ENCODE peak calls at places on chromosomes 13 and 19, in four cellular contexts. K, V, M and Z are unnamed samples.

GRCh38 chr13:74550039-74550438 is 415.8 kb upstream of the KLF12 start:
- DNase-seq in M (no peak), K (peak), V (no peak), Z (no peak)

GRCh38 chr13:112194167-112194530 is 127.2 kb downstream of the SOX1 start:
- DNase-seq in V (no peak), K (no peak), M (peak), Z (peak)

GRCh38 chr19:6034512-6034911 is 56.6 kb upstream of the RANBP3 start:
- DNase-seq in K (no peak), M (peak), V (no peak), Z (no peak)

GRCh38 chr13:105442941-105443340 is 1092.5 kb downstream of the EFNB2 start:
- DNase-seq in K (peak), M (no peak), V (no peak), Z (no peak)

GRCh38 chr19:15304140-15304705 is 28.1 kb downstream of the BRD4 start:
- DNase-seq in M (no peak), K (no peak), V (peak), Z (peak)

GRCh38 chr19:4624733-4625362 is 14.5 kb upstream of the TNFAIP8L1 start:
- DNase-seq in V (no peak), K (peak), M (no peak), Z (no peak)

GRCh38 chr19:13024126-13024957 is 29.1 kb downstream of the NFIX start:
- DNase-seq in K (no peak), M (no peak), V (peak), Z (peak)

GRCh38 chr19:46970815-46971214 is 48.8 kb upstream of the NPAS1 start:
- DNase-seq in M (no peak), V (peak), K (no peak), Z (no peak)

GRCh38 chr13:108044929-108045328 is 170.4 kb downstream of the LIG4 start:
- DNase-seq in M (no peak), V (no peak), K (no peak), Z (no peak)

GRCh38 chr19:39516270-39516669 is 1.3 kb downstream of the SELENOV start:
- DNase-seq in V (no peak), K (no peak), M (no peak), Z (no peak)

GRCh38 chr19:4066682-4067395 is at the start of gene ZBTB7A:
- DNase-seq in K (peak), M (peak), V (peak), Z (peak)

GRCh38 chr19:38571682-38572081 is 46.1 kb downstream of the MAP4K1 start:
- DNase-seq in V (no peak), M (no peak), K (no peak), Z (no peak)

GRCh38 chr13:99656843-99657506 is 155.7 kb downstream of the TM9SF2 start:
- DNase-seq in M (no peak), K (no peak), V (no peak), Z (no peak)

GRCh38 chr13:27605610-27606200 is 14.6 kb downstream of the LNX2 start:
- DNase-seq in M (no peak), K (peak), V (no peak), Z (no peak)

GRCh38 chr19:51639916-51640315 is 6.7 kb downstream of the SIGLEC14 start:
- DNase-seq in V (no peak), K (no peak), M (no peak), Z (no peak)

GRCh38 chr19:6842871-6843607 is 44.3 kb upstream of the ADGRE1 start:
- DNase-seq in V (no peak), M (no peak), K (no peak), Z (no peak)

GRCh38 chr13:33279414-33279813 is 6.1 kb downstream of the STARD13 start:
- DNase-seq in V (no peak), M (no peak), K (no peak), Z (no peak)

GRCh38 chr13:32142956-32143375 is 111.4 kb downstream of the FRY start:
- DNase-seq in M (no peak), V (no peak), K (peak), Z (no peak)

GRCh38 chr13:41065098-41065497 is 3.8 kb downstream of the WBP4 start:
- DNase-seq in V (no peak), K (no peak), M (no peak), Z (no peak)

GRCh38 chr13:33846306-33847062 is 28.5 kb downstream of the RFC3 start:
- DNase-seq in K (no peak), V (no peak), M (no peak), Z (no peak)

GRCh38 chr13:38309397-38309796 is 40.3 kb upstream of the UFM1 start:
- DNase-seq in V (no peak), M (no peak), K (peak), Z (no peak)

GRCh38 chr13:40017662-40018262 is 362.3 kb downstream of the COG6 start:
- DNase-seq in K (no peak), M (no peak), V (no peak), Z (no peak)

GRCh38 chr19:43595605-43595998 is 332 bp downstream of the IRGQ start:
- DNase-seq in K (no peak), V (no peak), M (no peak), Z (peak)

GRCh38 chr13:40813662-40814454 is 24.4 kb downstream of the SLC25A15 start:
- DNase-seq in V (no peak), M (no peak), K (peak), Z (no peak)

GRCh38 chr13:28624707-28625432 is 34.1 kb upstream of the POMP start:
- DNase-seq in M (no peak), V (no peak), K (no peak), Z (no peak)

GRCh38 chr19:44847144-44848035 is 1.3 kb downstream of the NECTIN2 start:
- DNase-seq in K (peak), M (peak), V (peak), Z (peak)

GRCh38 chr13:106522112-106522511 is 13.3 kb downstream of the EFNB2 start:
- DNase-seq in M (no peak), K (peak), V (no peak), Z (no peak)

GRCh38 chr19:844300-844971 is 3.6 kb downstream of the PRTN3 start:
- DNase-seq in M (peak), V (peak), K (no peak), Z (no peak)

GRCh38 chr13:112056284-112056727 is 10.6 kb upstream of the SOX1 start:
- DNase-seq in V (no peak), M (no peak), K (no peak), Z (no peak)

GRCh38 chr13:27783111-27783510 is 9.2 kb upstream of the GSX1 start:
- DNase-seq in K (peak), M (no peak), V (no peak), Z (no peak)

GRCh38 chr19:55519461-55520311 is 17.2 kb downstream of the SBK2 start:
- DNase-seq in K (peak), V (no peak), M (no peak), Z (no peak)

GRCh38 chr13:77981191-77981925 is 62.7 kb upstream of the EDNRB start:
- DNase-seq in K (no peak), M (no peak), V (no peak), Z (no peak)

GRCh38 chr13:40172149-40172591 is 494.3 kb downstream of the FOXO1 start:
- DNase-seq in M (peak), V (no peak), K (peak), Z (no peak)

DNA sequence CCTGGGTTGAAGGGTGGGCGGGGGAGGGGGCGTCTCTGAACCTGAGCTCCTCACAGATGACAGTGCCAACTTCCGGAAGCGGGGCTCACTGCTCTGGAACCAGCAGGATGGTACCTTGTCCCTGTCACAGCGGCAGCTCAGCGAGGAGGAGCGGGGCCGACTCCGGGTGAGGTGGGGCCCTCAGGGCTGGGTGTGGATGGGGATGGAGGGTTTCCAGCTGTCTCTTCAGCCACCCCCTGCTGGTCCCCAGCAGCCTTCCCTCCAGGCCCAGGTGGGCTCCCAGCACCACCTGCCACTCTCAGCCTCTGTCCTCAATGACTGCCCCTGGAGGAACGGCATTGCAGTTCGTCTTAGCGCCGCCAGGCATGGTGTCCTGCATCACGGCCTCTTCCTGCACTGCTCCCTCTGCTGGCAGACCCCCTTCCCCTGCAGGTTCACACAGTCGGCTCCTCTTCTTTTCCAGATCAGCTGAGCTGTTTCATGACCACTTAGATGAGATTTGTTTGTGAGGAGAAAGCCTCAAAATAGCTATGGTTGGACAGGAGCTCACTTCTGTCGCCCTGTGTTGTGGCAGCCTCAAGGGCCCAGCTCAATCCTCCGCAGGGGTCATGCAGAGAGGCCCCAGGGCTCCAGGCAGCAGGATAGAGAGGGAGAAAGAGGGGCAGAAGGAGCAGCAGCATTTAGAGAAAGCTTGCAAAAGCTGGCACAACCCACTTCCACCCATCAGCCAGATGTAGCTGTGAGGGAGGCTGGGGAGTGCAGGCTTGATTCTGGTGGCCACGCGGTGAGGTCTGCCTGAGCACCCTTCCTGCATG is 2.5 kb upstream of the GARIN5A start:
- DNase-seq in K (no peak), V (peak), M (no peak), Z (no peak)
- TF ChIP-seq CTCF in K (peak), V (peak), M (no peak), Z (no peak)

DNA sequence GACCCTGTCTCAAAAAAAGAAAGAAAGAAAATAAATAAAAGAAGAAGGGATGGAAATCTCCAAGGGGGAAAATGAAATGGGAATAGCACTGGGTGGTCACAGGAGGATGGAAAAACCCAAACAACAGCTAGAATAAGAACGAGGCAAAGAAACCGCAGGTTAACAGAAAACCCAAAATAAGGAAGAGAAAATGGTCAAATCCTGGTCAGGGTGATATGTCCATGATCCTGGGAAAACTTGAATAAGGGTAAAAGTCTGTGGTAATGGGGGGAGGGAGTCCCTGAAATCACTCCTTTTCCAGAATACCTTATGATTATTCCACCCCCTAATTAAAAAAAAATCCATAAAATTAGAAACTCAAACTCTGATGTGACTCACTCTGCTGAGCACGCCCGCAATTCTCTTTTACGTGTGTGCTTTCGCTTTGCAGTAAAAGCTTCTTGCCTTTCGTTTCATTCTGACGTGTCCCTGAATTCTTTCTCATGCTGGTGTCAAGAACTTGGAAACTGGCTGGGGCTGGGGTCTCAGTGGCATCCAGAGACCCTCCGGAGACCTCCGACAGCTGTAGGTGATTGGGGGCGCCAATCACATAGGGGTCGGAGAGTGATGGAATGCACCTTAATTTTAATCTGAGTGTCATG is 4.3 kb upstream of the NAXD start:
- DNase-seq in K (no peak), M (no peak), V (no peak), Z (no peak)
- TF ChIP-seq CTCF in K (no peak), M (no peak), V (no peak), Z (no peak)

DNA sequence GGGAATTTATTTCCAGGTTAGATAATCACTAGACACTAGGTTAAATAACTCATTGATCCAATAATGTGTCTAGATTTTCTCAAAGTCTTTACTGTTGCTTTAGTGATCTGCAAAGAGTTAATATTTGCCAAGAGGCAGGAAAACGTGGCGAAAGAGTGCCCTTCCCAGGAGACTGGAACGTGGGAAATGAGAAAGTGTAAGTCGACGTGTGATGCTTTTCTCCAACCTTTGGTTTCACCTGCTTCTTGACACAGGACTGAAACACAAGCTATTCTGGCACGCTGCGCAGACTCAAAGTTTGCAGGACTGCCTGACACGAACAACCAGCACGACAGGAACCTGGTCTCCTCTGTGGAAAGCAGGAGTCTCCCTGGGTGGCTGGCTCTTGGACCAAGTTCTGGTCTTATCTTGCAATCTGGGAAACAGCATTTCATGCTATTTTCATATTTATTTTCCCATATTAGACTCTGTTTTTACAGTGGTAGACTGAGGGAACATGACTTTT is 28.6 kb downstream of the RFXAP start:
- DNase-seq in K (no peak), M (no peak), V (no peak), Z (no peak)
- TF ChIP-seq CTCF in K (no peak), M (no peak), V (no peak), Z (no peak)

DNA sequence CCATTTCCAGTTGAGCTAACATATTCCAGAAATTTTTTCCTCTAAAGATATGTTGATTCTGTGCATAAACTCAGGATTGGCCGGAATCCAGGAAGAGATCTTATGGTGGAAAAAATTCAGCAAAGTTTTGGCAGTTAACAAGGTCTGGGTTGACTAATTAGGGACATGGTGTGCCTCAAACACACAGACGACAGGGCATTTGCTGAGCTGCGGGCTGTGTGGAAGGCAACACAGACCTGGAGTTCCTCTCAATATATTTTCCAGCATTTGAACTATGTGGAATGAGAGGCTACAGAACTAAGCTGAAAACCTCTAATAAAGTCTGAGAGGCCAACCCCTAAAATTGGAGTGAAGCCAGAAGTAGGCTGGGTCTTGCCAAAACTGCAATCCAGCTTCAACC is 65.0 kb upstream of the FGF14 start:
- DNase-seq in K (no peak), V (no peak), M (no peak), Z (no peak)
- TF ChIP-seq CTCF in K (no peak), V (no peak), M (no peak), Z (no peak)

GRCh38 chr13:63120883-63121282 is 1705.2 kb upstream of the PCDH20 start:
- DNase-seq in M (no peak), V (no peak), K (no peak), Z (no peak)

DNA sequence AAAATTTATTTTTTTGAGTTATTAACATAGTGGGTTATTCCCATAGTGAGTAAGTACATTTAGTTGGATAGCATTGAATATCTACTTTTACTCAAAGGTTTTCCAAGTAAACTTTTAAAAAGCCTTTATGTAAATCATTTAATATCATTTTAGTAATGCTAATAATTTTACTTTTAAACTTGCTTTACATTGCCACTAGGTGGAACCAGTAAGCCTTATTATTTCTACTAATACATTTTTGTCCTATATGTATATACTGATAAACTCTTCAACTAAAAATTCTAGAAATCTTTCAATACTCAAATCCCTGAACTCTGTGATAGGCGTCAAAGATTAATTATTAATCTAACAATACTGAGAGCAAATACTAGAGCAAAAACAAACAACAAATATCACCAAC is 1709.2 kb upstream of the PCDH20 start:
- DNase-seq in K (peak), M (no peak), V (no peak), Z (no peak)
- TF ChIP-seq CTCF in K (no peak), M (no peak), V (peak), Z (no peak)

GRCh38 chr13:55517312-55517711 is 1623.4 kb upstream of the PRR20A start:
- DNase-seq in K (no peak), M (no peak), V (no peak), Z (no peak)
- TF ChIP-seq CTCF in K (no peak), M (no peak), V (no peak), Z (no peak)

DNA sequence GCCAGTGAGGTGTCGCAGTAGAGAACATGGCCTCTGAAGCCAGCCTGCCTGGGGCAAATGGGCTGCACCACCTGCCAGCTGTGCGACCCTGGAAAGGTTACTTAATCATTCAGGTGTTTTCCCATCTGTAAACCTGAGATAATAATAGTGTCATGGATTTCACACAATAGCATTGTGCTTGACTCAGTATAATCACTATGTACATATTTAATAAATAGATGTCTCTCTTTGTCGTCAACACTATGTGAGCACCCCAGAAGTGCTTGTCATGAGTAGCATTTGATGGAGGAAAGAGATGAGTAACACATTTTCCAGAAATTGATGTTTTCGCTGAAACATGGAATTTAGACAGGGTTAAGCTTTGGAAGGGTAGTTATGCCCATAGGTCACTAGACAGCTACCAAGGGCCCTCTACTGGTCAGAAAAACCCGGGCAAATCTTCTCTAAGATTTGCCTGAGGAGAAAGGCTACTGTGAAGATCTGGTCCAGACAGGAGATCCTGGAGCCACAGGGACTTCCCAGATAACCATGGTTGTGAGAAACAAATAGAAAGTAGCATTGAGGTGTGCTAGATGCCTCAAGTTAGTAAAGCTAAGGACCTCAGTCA is 9.5 kb upstream of the MBNL2 start:
- DNase-seq in K (peak), V (no peak), M (no peak), Z (no peak)
- TF ChIP-seq CTCF in K (peak), V (peak), M (no peak), Z (no peak)